ENCODE peak calls at places on chromosome 2, in nine cellular contexts. X is PC-3; T is fibroblast of mammary gland; O is T follicular helper cell; U is NCI-H2081; Q is ACHN; C is LoVo; F is stimulated activated CD8-positive, alpha-beta memory T cell treated with anti-CD3 and anti-CD28 coated beads, Interleukin-15, amount 100 ng/mL, for 4 hours; M is activated CD4-positive, alpha-beta T cell treated with anti-CD3 and anti-CD28 coated beads, Interleukin-2, amount 50 U/mL, for 1 hour. I is an unnamed sample.

GRCh38 chr2:113237604-113238003 is 41.1 kb downstream of the PAX8 start:
- DNase-seq in X (no peak), T (no peak), O (no peak), U (no peak), Q (no peak), C (no peak), F (no peak), M (no peak), I (no peak)

GRCh38 chr2:10832228-10832936 is 19.8 kb upstream of the PDIA6 start:
- DNase-seq in X (peak; percentile 92), T (peak; percentile 69), O (peak; percentile 74), U (peak; percentile 89), Q (peak; percentile 79), C (peak; percentile 75), F (peak; percentile 62), M (peak; percentile 82), I (peak; percentile 76)

GRCh38 chr2:149744845-149745244 is 157.3 kb upstream of the MMADHC start:
- DNase-seq in X (peak; percentile 65), T (peak; percentile 69), O (no peak), U (no peak), Q (no peak), C (no peak), F (no peak), M (no peak), I (no peak)

GRCh38 chr2:159744363-159744762 is 32.1 kb downstream of the MARCHF7 start:
- DNase-seq in X (no peak), T (no peak), O (no peak), U (no peak), Q (peak; percentile 81), C (no peak), F (no peak), M (no peak), I (no peak)

GRCh38 chr2:160157861-160158813 is 41.9 kb downstream of the ITGB6 start:
- DNase-seq in X (no peak), T (peak; percentile 14), O (no peak), U (no peak), Q (no peak), C (no peak), F (no peak), M (no peak), I (peak; percentile 78)

GRCh38 chr2:154293864-154294263 is 404.6 kb upstream of the KCNJ3 start:
- DNase-seq in X (no peak), T (no peak), O (no peak), U (no peak), Q (no peak), C (no peak), F (no peak), M (no peak), I (no peak)

GRCh38 chr2:100126172-100126571 is 16.2 kb downstream of the AFF3 start:
- DNase-seq in X (no peak), T (no peak), O (no peak), U (no peak), Q (no peak), C (no peak), F (no peak), M (no peak), I (no peak)

GRCh38 chr2:175807031-175807873 is 194.8 kb downstream of the LNPK start:
- DNase-seq in X (peak; percentile 35), T (peak; percentile 32), O (no peak), U (no peak), Q (no peak), C (no peak), F (no peak), M (no peak), I (no peak)

GRCh38 chr2:231057590-231057989 is 923 bp downstream of the PSMD1 start:
- DNase-seq in X (peak; percentile 18), T (peak; percentile 25), O (no peak), U (no peak), Q (peak; percentile 34), C (peak; percentile 13), F (no peak), M (no peak), I (peak; percentile 11)

GRCh38 chr2:177602611-177603164 is 210.1 kb downstream of the AGPS start:
- DNase-seq in X (no peak), T (no peak), O (no peak), U (no peak), Q (no peak), C (no peak), F (no peak), M (no peak), I (no peak)

GRCh38 chr2:219560037-219560892 is 11.1 kb downstream of the OBSL1 start:
- DNase-seq in X (no peak), T (no peak), O (no peak), U (no peak), Q (no peak), C (no peak), F (no peak), M (no peak), I (no peak)

I was measured in MCF 10A.